ENCODE peak calls at places on chromosome X, in four cellular contexts. P is cardiac fibroblast, V is progenitor cell of endocrine pancreas, S is lung microvascular endothelial cell. E is an unnamed sample.

GRCh38 chrX:136662104-136662503 is 14.1 kb downstream of the CD40LG start:
- DNase-seq in P (no peak), V (no peak), S (no peak), E (no peak)

GRCh38 chrX:4805559-4805958 is 1092.1 kb upstream of the PRKX start:
- DNase-seq in P (no peak), V (no peak), S (no peak), E (no peak)

GRCh38 chrX:9832811-9833210 is 46.6 kb downstream of the SHROOM2 start:
- DNase-seq in P (no peak), V (no peak), S (peak; percentile 79), E (peak; percentile 10)

GRCh38 chrX:44054863-44055601 is 81.8 kb upstream of the NDP start:
- DNase-seq in P (no peak), V (no peak), S (no peak), E (no peak)

GRCh38 chrX:107273795-107274194 is 67.4 kb downstream of the DNAAF6 start:
- DNase-seq in P (no peak), V (no peak), S (no peak), E (peak; percentile 48)

GRCh38 chrX:133726642-133727041 is 258.8 kb downstream of the GPC3 start:
- DNase-seq in P (no peak), V (no peak), S (no peak), E (no peak)

GRCh38 chrX:38052096-38052495 is 45.7 kb downstream of the SYTL5 start:
- DNase-seq in P (peak; percentile 66), V (no peak), S (peak; percentile 71), E (no peak)

GRCh38 chrX:130716822-130717405 is 186.1 kb downstream of the ENOX2 start:
- DNase-seq in P (peak; percentile 43), V (no peak), S (no peak), E (no peak)

GRCh38 chrX:122135070-122135469 is 1049.0 kb upstream of the GRIA3 start:
- DNase-seq in P (no peak), V (no peak), S (no peak), E (no peak)

GRCh38 chrX:13411496-13412207 is 91.8 kb upstream of the ATXN3L start:
- DNase-seq in P (no peak), V (no peak), S (no peak), E (peak; percentile 61)

GRCh38 chrX:4043951-4044350 is 330.5 kb upstream of the PRKX start:
- DNase-seq in P (no peak), V (no peak), S (no peak), E (no peak)

GRCh38 chrX:22164770-22165388 is 107.8 kb upstream of the CBLL2 start:
- DNase-seq in P (no peak), V (no peak), S (no peak), E (no peak)

GRCh38 chrX:27675493-27675892 is 85.3 kb downstream of the DCAF8L2 start:
- DNase-seq in P (peak; percentile 59), V (no peak), S (no peak), E (no peak)

GRCh38 chrX:56795309-56795868 is 66.3 kb downstream of the NBDY start:
- DNase-seq in P (no peak), V (no peak), S (no peak), E (no peak)

GRCh38 chrX:115364625-115365024 is 75.1 kb downstream of the LUZP4 start:
- DNase-seq in P (no peak), V (no peak), S (no peak), E (peak; percentile 8)

GRCh38 chrX:155778844-155779553 is 102.1 kb upstream of the VAMP7 start:
- DNase-seq in P (no peak), V (no peak), S (no peak), E (no peak)

GRCh38 chrX:110276778-110277177 is 41.1 kb downstream of the AMMECR1 start:
- DNase-seq in P (no peak), V (no peak), S (no peak), E (no peak)

GRCh38 chrX:17369294-17369693 is 5.7 kb upstream of the NHS start:
- DNase-seq in P (no peak), V (no peak), S (no peak), E (no peak)

GRCh38 chrX:101659601-101660063 is at the start of gene ARMCX2:
- DNase-seq in P (peak; percentile 76), V (no peak), S (peak; percentile 43), E (peak; percentile 59)

GRCh38 chrX:110286126-110286525 is 31.8 kb downstream of the AMMECR1 start:
- DNase-seq in P (peak; percentile 82), V (no peak), S (peak; percentile 69), E (no peak)

GRCh38 chrX:13369541-13370140 is 49.8 kb upstream of the ATXN3L start:
- DNase-seq in P (no peak), V (no peak), S (no peak), E (no peak)

GRCh38 chrX:107324493-107325310 is 118.3 kb downstream of the DNAAF6 start:
- DNase-seq in P (peak; percentile 31), V (peak; percentile 80), S (peak; percentile 27), E (peak; percentile 70)

GRCh38 chrX:38347136-38347535 is 5.3 kb upstream of the OTC start:
- DNase-seq in P (peak; percentile 82), V (no peak), S (peak; percentile 89), E (no peak)

GRCh38 chrX:121146059-121146628 is 98.7 kb downstream of the GLUD2 start:
- DNase-seq in P (no peak), V (no peak), S (no peak), E (no peak)

GRCh38 chrX:103488332-103488731 is 31.0 kb downstream of the RAB40A start:
- DNase-seq in P (peak; percentile 47), V (no peak), S (peak; percentile 17), E (no peak)

GRCh38 chrX:129696463-129697155 is 41.9 kb upstream of the APLN start:
- DNase-seq in P (no peak), V (no peak), S (no peak), E (no peak)

GRCh38 chrX:43836435-43837184 is 45.6 kb downstream of the MAOB start:
- DNase-seq in P (peak; percentile 38), V (no peak), S (peak; percentile 27), E (no peak)

GRCh38 chrX:40406330-40406859 is 174.4 kb upstream of the ATP6AP2 start:
- DNase-seq in P (no peak), V (no peak), S (no peak), E (peak; percentile 53)

GRCh38 chrX:150575415-150575814 is 7.0 kb downstream of the MTM1 start:
- DNase-seq in P (peak; percentile 10), V (no peak), S (no peak), E (no peak)

GRCh38 chrX:39725928-39726619 is 371.7 kb downstream of the BCOR start:
- DNase-seq in P (peak; percentile 86), V (no peak), S (peak; percentile 38), E (no peak)

GRCh38 chrX:103730746-103731508 is 20.2 kb downstream of the TMEM31 start:
- DNase-seq in P (peak; percentile 95), V (no peak), S (peak; percentile 81), E (no peak)